ENCODE peak calls at places on chromosomes 1 and 21, in eight cellular contexts. U is epithelial cell of esophagus, G is AG04449, X is kidney epithelial cell, T is cardiac muscle cell, N is H7, F is mesendoderm, R is heart right ventricle. W is an unnamed sample.

GRCh38 chr1:201334325-201335173 is 42.9 kb downstream of the TNNT2 start:
- DNase-seq in G (no peak), R (no peak), X (no peak), N (no peak), F (no peak), U (peak; percentile 49), T (no peak), W (no peak)

GRCh38 chr21:43280949-43281633 is 112.3 kb downstream of the CRYAA start:
- DNase-seq in N (peak; percentile 63), X (no peak), F (no peak), T (no peak), U (no peak), G (no peak), R (no peak), W (no peak)

GRCh38 chr1:160007577-160008200 is 24.1 kb downstream of the PIGM start:
- DNase-seq in U (peak; percentile 42), N (peak; percentile 55), T (peak; percentile 62), R (no peak), F (peak; percentile 46), G (no peak), X (no peak), W (no peak)

GRCh38 chr1:186059311-186059710 is 315.7 kb downstream of the TPR start:
- DNase-seq in X (peak; percentile 77), T (no peak), R (no peak), U (peak; percentile 91), F (no peak), G (no peak), N (no peak), W (peak; percentile 94)

GRCh38 chr1:179353546-179353945 is 12.2 kb upstream of the AXDND1 start:
- DNase-seq in R (peak; percentile 54), U (peak; percentile 25), N (no peak), G (peak; percentile 23), F (no peak), X (no peak), T (peak; percentile 14), W (no peak)

GRCh38 chr1:7046891-7047290 is 261.6 kb downstream of the CAMTA1 start:
- DNase-seq in T (no peak), R (no peak), G (no peak), X (no peak), F (no peak), N (no peak), U (no peak), W (no peak)

GRCh38 chr1:32989160-32989894 is 24.7 kb upstream of the RNF19B start:
- DNase-seq in X (peak; percentile 87), R (peak; percentile 89), T (peak; percentile 27), F (peak; percentile 67), U (peak; percentile 98), N (no peak), G (peak; percentile 93), W (no peak)

GRCh38 chr1:160797861-160798273 is 1.9 kb downstream of the LY9 start:
- DNase-seq in R (no peak), T (no peak), U (peak; percentile 82), F (no peak), N (no peak), X (no peak), G (no peak), W (no peak)

GRCh38 chr1:9719978-9720722 is 68.6 kb downstream of the PIK3CD start:
- DNase-seq in F (peak; percentile 16), N (peak; percentile 82), X (no peak), U (no peak), T (no peak), R (no peak), G (no peak), W (no peak)

GRCh38 chr1:111720977-111721670 is 18.1 kb downstream of the INKA2 start:
- DNase-seq in U (no peak), G (no peak), R (no peak), T (no peak), F (no peak), N (no peak), X (no peak), W (no peak)

GRCh38 chr1:111734426-111734825 is 4.8 kb downstream of the INKA2 start:
- DNase-seq in G (no peak), R (no peak), U (no peak), F (no peak), T (no peak), X (no peak), N (no peak), W (no peak)

GRCh38 chr1:29396438-29397255 is 160.3 kb downstream of the PTPRU start:
- DNase-seq in F (no peak), T (peak; percentile 19), U (peak; percentile 11), X (no peak), G (no peak), N (peak; percentile 51), R (no peak), W (no peak)

GRCh38 chr1:248837794-248838356 is at the start of gene ZNF672:
- DNase-seq in N (peak; percentile 99), F (peak; percentile 98), G (peak; percentile 86), T (peak; percentile 99), X (peak; percentile 88), R (peak; percentile 99), U (peak; percentile 98), W (no peak)

DNA sequence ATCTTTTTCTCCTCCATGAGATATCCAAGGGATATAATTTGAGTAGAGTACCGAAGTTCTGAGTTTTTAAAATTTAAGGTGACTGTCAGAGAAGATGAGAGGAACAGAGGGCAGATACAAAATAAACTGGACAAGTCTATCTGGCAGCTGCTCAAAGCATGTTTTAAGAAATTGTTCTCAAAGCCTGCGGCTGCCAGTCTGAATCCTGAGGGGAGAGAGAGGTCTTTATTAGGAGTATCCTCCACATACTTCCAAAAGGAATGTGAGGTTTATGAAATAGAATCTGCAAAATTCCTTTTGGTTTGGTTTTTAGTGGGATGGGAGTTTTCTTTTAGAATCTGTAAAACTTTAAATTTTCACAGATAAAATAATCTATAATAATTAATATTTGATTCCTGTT is 41.3 kb downstream of the TTC13 start:
- DNase-seq in R (no peak), G (no peak), X (no peak), U (no peak), N (no peak), F (no peak), T (no peak), W (no peak)
- H3K4me3 ChIP-seq in R (no peak overlapping the region), G (no peak overlapping the region), X (no peak overlapping the region), U (no peak overlapping the region), N (no peak overlapping the region), F (no peak overlapping the region), T (no peak overlapping the region), W (no peak overlapping the region)

GRCh38 chr1:41486053-41486891 is 1.8 kb upstream of the EDN2 start:
- DNase-seq in T (no peak), U (no peak), F (peak; percentile 95), X (peak; percentile 86), R (no peak), G (peak; percentile 36), N (peak; percentile 79), W (peak; percentile 86)

GRCh38 chr1:41486892-41487728 is 2.6 kb upstream of the EDN2 start:
- DNase-seq in R (no peak), U (no peak), T (peak; percentile 55), X (no peak), N (peak; percentile 84), G (no peak), F (peak; percentile 53), W (no peak)

GRCh38 chr1:41489561-41489960 is 5.1 kb upstream of the EDN2 start:
- DNase-seq in U (no peak), R (no peak), T (no peak), F (no peak), G (no peak), N (no peak), X (no peak), W (no peak)

GRCh38 chr1:41487729-41488598 is 3.5 kb upstream of the EDN2 start:
- DNase-seq in R (no peak), T (no peak), N (no peak), U (no peak), G (no peak), X (no peak), F (no peak), W (no peak)

GRCh38 chr1:41488599-41488905 is 4.1 kb upstream of the EDN2 start:
- DNase-seq in X (no peak), R (no peak), T (no peak), F (no peak), N (no peak), U (no peak), G (no peak), W (no peak)
- H3K4me3 ChIP-seq in X (no peak overlapping the region), R (no peak overlapping the region), T (no peak overlapping the region), F (no peak overlapping the region), N (no peak overlapping the region), U (no peak overlapping the region), G (no peak overlapping the region), W (no peak overlapping the region)

DNA sequence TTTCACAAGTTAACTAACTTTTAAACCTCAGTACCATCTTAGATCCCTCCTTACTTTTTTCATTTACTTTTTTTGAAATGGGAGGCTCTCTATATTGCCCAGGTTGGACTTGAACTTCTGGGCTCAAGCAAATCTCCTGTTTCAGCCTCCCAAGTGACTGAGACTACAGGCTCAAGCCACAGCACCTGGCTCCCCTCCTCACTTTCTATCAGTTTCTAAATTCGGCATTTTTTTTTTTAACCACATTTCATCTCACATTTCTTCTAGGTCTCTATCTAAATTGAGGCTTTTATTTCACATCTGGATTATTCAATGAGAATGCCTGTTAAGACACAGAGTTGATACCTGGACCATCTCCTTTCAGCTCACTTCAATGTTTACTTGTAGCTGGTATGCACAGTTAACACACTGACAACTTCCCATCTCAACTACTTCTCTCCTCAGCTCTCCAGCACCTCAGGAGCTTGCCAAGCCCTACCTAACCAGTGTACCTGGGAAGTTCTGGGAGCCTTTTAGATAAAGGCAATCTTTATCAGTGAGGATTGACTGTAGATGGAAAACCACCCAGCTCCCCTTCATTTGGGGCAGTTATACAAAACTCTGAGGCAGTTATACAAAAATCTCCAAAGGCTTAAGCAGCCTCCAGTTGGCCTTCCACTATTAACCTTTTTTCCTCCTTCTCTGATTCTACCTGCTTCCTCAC is 3.4 kb downstream of the USP33 start:
- DNase-seq in X (no peak), F (peak; percentile 21), G (no peak), T (no peak), N (no peak), R (no peak), U (no peak), W (no peak)
- H3K4me3 ChIP-seq in X (no peak overlapping the region), F (no peak overlapping the region), G (no peak overlapping the region), T (no peak overlapping the region), N (no peak overlapping the region), R (no peak overlapping the region), U (no peak overlapping the region), W (no peak overlapping the region)

GRCh38 chr1:902802-903201 is 20.9 kb upstream of the SAMD11 start:
- DNase-seq in R (no peak), G (no peak), T (no peak), N (peak; percentile 34), U (no peak), F (no peak), X (no peak), W (no peak)

GRCh38 chr1:903305-903704 is 20.4 kb upstream of the SAMD11 start:
- DNase-seq in G (no peak), F (no peak), R (no peak), N (peak; percentile 26), T (no peak), U (no peak), X (no peak), W (no peak)

GRCh38 chr1:905071-905749 is 18.5 kb upstream of the SAMD11 start:
- DNase-seq in N (peak; percentile 85), F (peak; percentile 64), U (no peak), R (peak; percentile 68), G (no peak), T (no peak), X (no peak), W (no peak)

GRCh38 chr1:904271-904950 is 19.3 kb upstream of the SAMD11 start:
- DNase-seq in U (peak; percentile 81), T (peak; percentile 79), X (no peak), R (peak; percentile 68), G (no peak), F (peak; percentile 86), N (peak; percentile 97), W (no peak)

GRCh38 chr1:903721-904270 is 19.9 kb upstream of the SAMD11 start:
- DNase-seq in X (no peak), N (no peak), R (no peak), U (no peak), T (no peak), G (no peak), F (no peak), W (no peak)
- H3K4me3 ChIP-seq in X (no peak overlapping the region), N (no peak overlapping the region), R (peak overlapping the region; percentile 42), U (peak overlapping the region; percentile 10), T (peak overlapping the region; percentile 30), G (peak overlapping the region; percentile 57), F (no peak overlapping the region), W (peak overlapping the region; percentile 52)

W was measured in epithelial cell of proximal tubule.